ENCODE peak calls at places on chromosomes 5 and 9, in seven cellular contexts. X, A, K, O, M, N and L are unnamed samples.

GRCh38 chr5:25358919-25359318 is 714.1 kb upstream of the CDH10 start:
- DNase-seq in X (no peak), A (no peak), K (no peak), O (no peak), M (no peak), N (no peak), L (no peak)

GRCh38 chr9:121634329-121634784 is 17.1 kb upstream of the DAB2IP start:
- DNase-seq in X (no peak), A (no peak), K (no peak), O (no peak), M (no peak), N (no peak), L (no peak)

GRCh38 chr5:150264667-150265603 is 24.6 kb downstream of the CAMK2A start:
- DNase-seq in X (no peak), A (no peak), K (no peak), O (no peak), M (no peak), N (no peak), L (no peak)

GRCh38 chr5:5678909-5679308 is 256.4 kb downstream of the ICE1 start:
- DNase-seq in X (no peak), A (peak; percentile 61), K (no peak), O (no peak), M (no peak), N (peak; percentile 15), L (no peak)

GRCh38 chr9:72006481-72006880 is 53.9 kb downstream of the C9orf57 start:
- DNase-seq in X (no peak), A (no peak), K (no peak), O (no peak), M (no peak), N (no peak), L (no peak)

GRCh38 chr5:125597338-125597737 is 825.9 kb upstream of the GRAMD2B start:
- DNase-seq in X (no peak), A (no peak), K (no peak), O (no peak), M (no peak), N (peak; percentile 44), L (peak; percentile 60)

GRCh38 chr9:134820901-134821300 is 59.7 kb upstream of the FCN2 start:
- DNase-seq in X (no peak), A (no peak), K (no peak), O (no peak), M (no peak), N (no peak), L (no peak)

GRCh38 chr9:128688501-128689292 is at the start of gene SET:
- DNase-seq in X (peak; percentile 92), A (peak; percentile 86), K (peak; percentile 64), O (peak; percentile 94), M (peak; percentile 77), N (peak; percentile 98), L (peak; percentile 94)

GRCh38 chr5:55636711-55637110 is 75.4 kb downstream of the SLC38A9 start:
- DNase-seq in X (no peak), A (no peak), K (no peak), O (no peak), M (no peak), N (peak; percentile 63), L (peak; percentile 55)

GRCh38 chr9:94017939-94018531 is 62.9 kb upstream of the BARX1 start:
- DNase-seq in X (no peak), A (no peak), K (no peak), O (no peak), M (no peak), N (peak; percentile 84), L (peak; percentile 70)

GRCh38 chr5:36730537-36731216 is 124.3 kb downstream of the SLC1A3 start:
- DNase-seq in X (no peak), A (no peak), K (no peak), O (no peak), M (no peak), N (no peak), L (no peak)

GRCh38 chr9:137077010-137077747 is at the start of gene UAP1L1:
- DNase-seq in X (peak; percentile 45), A (peak; percentile 17), K (no peak), O (peak; percentile 80), M (peak; percentile 79), N (peak; percentile 65), L (peak; percentile 58)

GRCh38 chr5:132227485-132228240 is at the start of gene P4HA2:
- DNase-seq in X (no peak), A (peak; percentile 72), K (no peak), O (peak; percentile 84), M (peak; percentile 46), N (peak; percentile 77), L (peak; percentile 63)

GRCh38 chr5:32222723-32223470 is 48.8 kb upstream of the GOLPH3 start:
- DNase-seq in X (no peak), A (no peak), K (no peak), O (no peak), M (no peak), N (no peak), L (no peak)